ENCODE peak calls at places on chromosomes 2 and 18, in six cellular contexts. One of them, this sample, is unnamed. For H3K4me1, the result is how much of the 10 kb centered on the place peaks cover.

GRCh38 chr2:221077241-221077640 is 494.9 kb downstream of the EPHA4 start:
- DNase-seq in right cardiac atrium: no peak
- DNase-seq in upper lobe of right lung: no peak
- DNase-seq in heart left ventricle: no peak
- DNase-seq in prostate gland: no peak
- DNase-seq in osteoblast: no peak
- DNase-seq in this sample: no peak

GRCh38 chr2:157395811-157396210 is 48.1 kb downstream of the CYTIP start:
- DNase-seq in right cardiac atrium: no peak
- DNase-seq in upper lobe of right lung: no peak
- DNase-seq in heart left ventricle: no peak
- DNase-seq in prostate gland: no peak
- DNase-seq in osteoblast: no peak
- DNase-seq in this sample: no peak

GRCh38 chr2:136141510-136142154 is 23.7 kb upstream of the CXCR4 start:
- DNase-seq in right cardiac atrium: no peak
- DNase-seq in upper lobe of right lung: no peak
- DNase-seq in heart left ventricle: no peak
- DNase-seq in prostate gland: no peak
- DNase-seq in osteoblast: no peak
- DNase-seq in this sample: no peak

GRCh38 chr18:12027046-12027445 is 45.7 kb downstream of the IMPA2 start:
- DNase-seq in right cardiac atrium: peak
- DNase-seq in upper lobe of right lung: no peak
- DNase-seq in heart left ventricle: no peak
- DNase-seq in prostate gland: peak
- DNase-seq in osteoblast: no peak
- DNase-seq in this sample: no peak

GRCh38 chr2:166180951-166181812 is 53.4 kb upstream of the SCN1A start:
- DNase-seq in right cardiac atrium: peak
- DNase-seq in upper lobe of right lung: peak
- DNase-seq in heart left ventricle: no peak
- DNase-seq in prostate gland: peak
- DNase-seq in osteoblast: peak
- DNase-seq in this sample: peak

GRCh38 chr2:241903121-241904010 is 33.8 kb downstream of the RTP5 start:
- DNase-seq in right cardiac atrium: no peak
- DNase-seq in upper lobe of right lung: peak
- DNase-seq in heart left ventricle: no peak
- DNase-seq in prostate gland: no peak
- DNase-seq in osteoblast: peak
- DNase-seq in this sample: no peak

GRCh38 chr2:203869610-203870042 is 2.1 kb downstream of the CTLA4 start:
- DNase-seq in right cardiac atrium: no peak
- DNase-seq in upper lobe of right lung: no peak
- DNase-seq in heart left ventricle: no peak
- DNase-seq in prostate gland: no peak
- DNase-seq in osteoblast: no peak
- DNase-seq in this sample: no peak

GRCh38 chr2:33005057-33005456 is 58.3 kb downstream of the LTBP1 start:
- DNase-seq in right cardiac atrium: no peak
- DNase-seq in upper lobe of right lung: no peak
- DNase-seq in heart left ventricle: no peak
- DNase-seq in prostate gland: no peak
- DNase-seq in osteoblast: no peak
- DNase-seq in this sample: no peak

GRCh38 chr2:170087394-170087793 is 90.6 kb upstream of the MYO3B start:
- DNase-seq in right cardiac atrium: no peak
- DNase-seq in upper lobe of right lung: no peak
- DNase-seq in heart left ventricle: no peak
- DNase-seq in prostate gland: no peak
- DNase-seq in osteoblast: no peak
- DNase-seq in this sample: no peak

GRCh38 chr2:239791727-239792648 is 233.2 kb downstream of the NDUFA10 start:
- DNase-seq in right cardiac atrium: no peak
- DNase-seq in upper lobe of right lung: no peak
- DNase-seq in heart left ventricle: no peak
- DNase-seq in prostate gland: no peak
- DNase-seq in osteoblast: peak
- DNase-seq in this sample: peak

GRCh38 chr2:127095784-127096183 is 11.2 kb downstream of the BIN1 start:
- DNase-seq in right cardiac atrium: peak
- DNase-seq in upper lobe of right lung: no peak
- DNase-seq in heart left ventricle: no peak
- DNase-seq in prostate gland: no peak
- DNase-seq in osteoblast: peak
- DNase-seq in this sample: no peak

GRCh38 chr2:158845869-158846268 is 50.8 kb downstream of the DAPL1 start:
- DNase-seq in right cardiac atrium: no peak
- DNase-seq in upper lobe of right lung: no peak
- DNase-seq in heart left ventricle: no peak
- DNase-seq in prostate gland: no peak
- DNase-seq in osteoblast: no peak
- DNase-seq in this sample: no peak

GRCh38 chr2:75047907-75048625 is 89.6 kb downstream of the POLE4 start:
- DNase-seq in right cardiac atrium: no peak
- DNase-seq in upper lobe of right lung: no peak
- DNase-seq in heart left ventricle: no peak
- DNase-seq in prostate gland: no peak
- DNase-seq in osteoblast: no peak
- DNase-seq in this sample: no peak

GRCh38 chr2:156436477-156437085 is 402 bp downstream of the GPD2 start:
- DNase-seq in right cardiac atrium: peak
- DNase-seq in upper lobe of right lung: no peak
- DNase-seq in heart left ventricle: peak
- DNase-seq in prostate gland: peak
- DNase-seq in osteoblast: peak
- DNase-seq in this sample: no peak

GRCh38 chr2:207121784-207122183 is 44.0 kb downstream of the KLF7 start:
- DNase-seq in right cardiac atrium: peak
- DNase-seq in upper lobe of right lung: no peak
- DNase-seq in heart left ventricle: no peak
- DNase-seq in prostate gland: no peak
- DNase-seq in osteoblast: peak
- DNase-seq in this sample: no peak

GRCh38 chr2:36356199-36356989 is 816 bp downstream of the CRIM1 start:
- DNase-seq in right cardiac atrium: peak
- DNase-seq in upper lobe of right lung: peak
- DNase-seq in heart left ventricle: peak
- DNase-seq in prostate gland: peak
- DNase-seq in osteoblast: no peak
- DNase-seq in this sample: peak

GRCh38 chr2:180979935-180980184 is 545 bp upstream of the UBE2E3 start:
- DNase-seq in right cardiac atrium: no peak
- DNase-seq in upper lobe of right lung: no peak
- DNase-seq in heart left ventricle: no peak
- DNase-seq in prostate gland: no peak
- DNase-seq in osteoblast: no peak
- DNase-seq in this sample: no peak

GRCh38 chr18:54672846-54673475 is 81.9 kb downstream of the DYNAP start:
- DNase-seq in right cardiac atrium: no peak
- DNase-seq in upper lobe of right lung: no peak
- DNase-seq in heart left ventricle: no peak
- DNase-seq in prostate gland: no peak
- DNase-seq in osteoblast: no peak
- DNase-seq in this sample: no peak

GRCh38 chr2:10434885-10435419 is 13.2 kb downstream of the ODC1 start:
- DNase-seq in right cardiac atrium: peak
- DNase-seq in upper lobe of right lung: peak
- DNase-seq in heart left ventricle: peak
- DNase-seq in prostate gland: peak
- DNase-seq in osteoblast: peak
- DNase-seq in this sample: peak

GRCh38 chr2:393711-394696 is 106.1 kb upstream of the ALKAL2 start:
- DNase-seq in right cardiac atrium: no peak
- DNase-seq in upper lobe of right lung: peak
- DNase-seq in heart left ventricle: no peak
- DNase-seq in prostate gland: no peak
- DNase-seq in osteoblast: no peak
- DNase-seq in this sample: no peak

GRCh38 chr2:70123051-70123828 is 36.0 kb downstream of the PCBP1 start:
- DNase-seq in right cardiac atrium: peak
- DNase-seq in upper lobe of right lung: no peak
- DNase-seq in heart left ventricle: peak
- DNase-seq in prostate gland: peak
- DNase-seq in osteoblast: peak
- DNase-seq in this sample: peak

GRCh38 chr2:143261986-143262784 is 133.0 kb downstream of the ARHGAP15 start:
- DNase-seq in right cardiac atrium: no peak
- DNase-seq in upper lobe of right lung: no peak
- DNase-seq in heart left ventricle: no peak
- DNase-seq in prostate gland: no peak
- DNase-seq in osteoblast: no peak
- DNase-seq in this sample: peak

GRCh38 chr2:73246850-73247249 is 12.7 kb downstream of the CCT7 start:
- DNase-seq in right cardiac atrium: no peak
- DNase-seq in upper lobe of right lung: no peak
- DNase-seq in heart left ventricle: no peak
- DNase-seq in prostate gland: no peak
- DNase-seq in osteoblast: no peak
- DNase-seq in this sample: no peak

GRCh38 chr2:112749755-112750559 is 14.5 kb downstream of the CKAP2L start:
- DNase-seq in right cardiac atrium: peak
- DNase-seq in upper lobe of right lung: peak
- DNase-seq in heart left ventricle: peak
- DNase-seq in prostate gland: peak
- DNase-seq in osteoblast: peak
- DNase-seq in this sample: peak

GRCh38 chr2:120496759-120497158 is 150.8 kb downstream of the INHBB start:
- DNase-seq in right cardiac atrium: no peak
- DNase-seq in upper lobe of right lung: no peak
- DNase-seq in heart left ventricle: no peak
- DNase-seq in prostate gland: no peak
- DNase-seq in osteoblast: no peak
- DNase-seq in this sample: no peak

GRCh38 chr2:41068740-41069139 is 616.9 kb upstream of the SLC8A1 start:
- DNase-seq in right cardiac atrium: no peak
- DNase-seq in upper lobe of right lung: no peak
- DNase-seq in heart left ventricle: no peak
- DNase-seq in prostate gland: no peak
- DNase-seq in osteoblast: no peak
- DNase-seq in this sample: no peak

DNA sequence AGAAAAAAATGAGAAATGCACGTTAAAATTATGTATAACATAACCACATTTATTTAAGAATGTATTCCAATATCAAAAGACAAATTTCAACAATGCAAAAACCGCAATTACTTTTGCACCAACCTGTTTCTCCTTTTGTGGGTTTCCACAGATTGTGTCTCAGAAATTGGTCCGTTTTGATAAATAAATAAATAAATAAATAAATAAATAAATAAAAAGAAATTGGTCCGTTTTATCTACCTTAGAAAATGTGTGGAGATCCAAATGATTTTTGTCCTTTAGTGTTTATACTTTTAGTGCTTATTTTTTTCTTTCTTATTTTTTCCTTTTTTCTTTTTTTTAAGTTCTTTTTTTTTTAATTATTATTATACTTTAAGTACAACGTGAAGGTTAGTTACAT is 1682.2 kb upstream of the TMEFF2 start:
- DNase-seq in right cardiac atrium: no peak
- DNase-seq in upper lobe of right lung: no peak
- DNase-seq in heart left ventricle: no peak
- DNase-seq in prostate gland: no peak
- DNase-seq in osteoblast: no peak
- DNase-seq in this sample: no peak
- H3K27ac ChIP-seq in right cardiac atrium: no peak
- H3K27ac ChIP-seq in upper lobe of right lung: no peak
- H3K27ac ChIP-seq in heart left ventricle: no peak
- H3K27ac ChIP-seq in prostate gland: no peak
- H3K27ac ChIP-seq in osteoblast: no peak
- H3K27ac ChIP-seq in this sample: no peak

GRCh38 chr2:119433636-119434327 is 2.1 kb downstream of the TMEM37 start:
- DNase-seq in right cardiac atrium: no peak
- DNase-seq in upper lobe of right lung: no peak
- DNase-seq in heart left ventricle: no peak
- DNase-seq in prostate gland: no peak
- DNase-seq in osteoblast: peak
- DNase-seq in this sample: no peak
- H3K4me1 ChIP-seq in right cardiac atrium: under half
- H3K4me1 ChIP-seq in upper lobe of right lung: under half
- H3K4me1 ChIP-seq in heart left ventricle: under half
- H3K4me1 ChIP-seq in prostate gland: under half
- H3K4me1 ChIP-seq in osteoblast: under half
- H3K4me1 ChIP-seq in this sample: under half

GRCh38 chr2:191166111-191166755 is 15.4 kb upstream of the STAT4 start:
- DNase-seq in right cardiac atrium: no peak
- DNase-seq in upper lobe of right lung: no peak
- DNase-seq in heart left ventricle: peak
- DNase-seq in prostate gland: peak
- DNase-seq in osteoblast: no peak
- DNase-seq in this sample: no peak
- H3K27ac ChIP-seq in right cardiac atrium: peak
- H3K27ac ChIP-seq in upper lobe of right lung: no peak
- H3K27ac ChIP-seq in heart left ventricle: peak
- H3K27ac ChIP-seq in prostate gland: no peak
- H3K27ac ChIP-seq in osteoblast: peak
- H3K27ac ChIP-seq in this sample: no peak

GRCh38 chr2:7634370-7634769 is 717.2 kb downstream of the RNF144A start:
- DNase-seq in right cardiac atrium: no peak
- DNase-seq in upper lobe of right lung: no peak
- DNase-seq in heart left ventricle: no peak
- DNase-seq in prostate gland: no peak
- DNase-seq in osteoblast: peak
- DNase-seq in this sample: no peak
- H3K4me1 ChIP-seq in right cardiac atrium: under half
- H3K4me1 ChIP-seq in upper lobe of right lung: under half
- H3K4me1 ChIP-seq in heart left ventricle: under half
- H3K4me1 ChIP-seq in prostate gland: under half
- H3K4me1 ChIP-seq in osteoblast: under half
- H3K4me1 ChIP-seq in this sample: under half

GRCh38 chr2:168889635-168890005 is 610 bp downstream of the SPC25 start:
- DNase-seq in right cardiac atrium: no peak
- DNase-seq in upper lobe of right lung: no peak
- DNase-seq in heart left ventricle: no peak
- DNase-seq in prostate gland: no peak
- DNase-seq in osteoblast: no peak
- DNase-seq in this sample: no peak
- H3K27ac ChIP-seq in right cardiac atrium: no peak
- H3K27ac ChIP-seq in upper lobe of right lung: no peak
- H3K27ac ChIP-seq in heart left ventricle: no peak
- H3K27ac ChIP-seq in prostate gland: no peak
- H3K27ac ChIP-seq in osteoblast: peak
- H3K27ac ChIP-seq in this sample: no peak

GRCh38 chr2:30232027-30232800 is 880 bp downstream of the LBH start:
- DNase-seq in right cardiac atrium: peak
- DNase-seq in upper lobe of right lung: peak
- DNase-seq in heart left ventricle: peak
- DNase-seq in prostate gland: peak
- DNase-seq in osteoblast: peak
- DNase-seq in this sample: peak
- H3K4me1 ChIP-seq in right cardiac atrium: under half
- H3K4me1 ChIP-seq in upper lobe of right lung: under half
- H3K4me1 ChIP-seq in heart left ventricle: under half
- H3K4me1 ChIP-seq in prostate gland: under half
- H3K4me1 ChIP-seq in osteoblast: under half
- H3K4me1 ChIP-seq in this sample: under half

GRCh38 chr18:58781627-58782194 is 83.0 kb upstream of the ZNF532 start:
- DNase-seq in right cardiac atrium: peak
- DNase-seq in upper lobe of right lung: peak
- DNase-seq in heart left ventricle: peak
- DNase-seq in prostate gland: peak
- DNase-seq in osteoblast: peak
- DNase-seq in this sample: peak
- H3K27ac ChIP-seq in right cardiac atrium: no peak
- H3K27ac ChIP-seq in upper lobe of right lung: no peak
- H3K27ac ChIP-seq in heart left ventricle: no peak
- H3K27ac ChIP-seq in prostate gland: peak
- H3K27ac ChIP-seq in osteoblast: no peak
- H3K27ac ChIP-seq in this sample: peak